ENCODE peak calls at places on chromosomes 16 and 17, in five cellular contexts. One of them, this sample, is unnamed.

GRCh38 chr16:82146957-82147356 is 23.1 kb downstream of the MPHOSPH6 start:
- DNase-seq in neural progenitor cell: no peak
- DNase-seq in AG04450: no peak
- DNase-seq in stromal cell of bone marrow: no peak
- DNase-seq in endothelial cell: no peak
- DNase-seq in this sample: no peak

GRCh38 chr16:56336711-56337110 is 88.6 kb downstream of the AMFR start:
- DNase-seq in AG04450: no peak
- DNase-seq in endothelial cell: no peak
- DNase-seq in neural progenitor cell: no peak
- DNase-seq in stromal cell of bone marrow: no peak
- DNase-seq in this sample: no peak

GRCh38 chr16:50999181-50999580 is 151.9 kb downstream of the SALL1 start:
- DNase-seq in endothelial cell: no peak
- DNase-seq in neural progenitor cell: peak
- DNase-seq in stromal cell of bone marrow: no peak
- DNase-seq in AG04450: no peak
- DNase-seq in this sample: no peak

GRCh38 chr17:596763-597644 is 117.6 kb downstream of the VPS53 start:
- DNase-seq in AG04450: no peak
- DNase-seq in neural progenitor cell: no peak
- DNase-seq in stromal cell of bone marrow: no peak
- DNase-seq in endothelial cell: no peak
- DNase-seq in this sample: no peak

GRCh38 chr17:1759529-1759928 is 2.3 kb upstream of the SERPINF1 start:
- DNase-seq in neural progenitor cell: no peak
- DNase-seq in AG04450: no peak
- DNase-seq in stromal cell of bone marrow: no peak
- DNase-seq in endothelial cell: no peak
- DNase-seq in this sample: no peak

GRCh38 chr17:47280072-47280811 is 26.6 kb downstream of the ITGB3 start:
- DNase-seq in endothelial cell: no peak
- DNase-seq in stromal cell of bone marrow: no peak
- DNase-seq in AG04450: no peak
- DNase-seq in neural progenitor cell: no peak
- DNase-seq in this sample: no peak

GRCh38 chr17:72502111-72502939 is 381.5 kb downstream of the SOX9 start:
- DNase-seq in endothelial cell: no peak
- DNase-seq in stromal cell of bone marrow: no peak
- DNase-seq in AG04450: peak
- DNase-seq in neural progenitor cell: peak
- DNase-seq in this sample: no peak

GRCh38 chr16:85395207-85395912 is 217.8 kb upstream of the GSE1 start:
- DNase-seq in AG04450: peak
- DNase-seq in neural progenitor cell: no peak
- DNase-seq in stromal cell of bone marrow: peak
- DNase-seq in endothelial cell: no peak
- DNase-seq in this sample: no peak

GRCh38 chr16:8892101-8892575 is 10.0 kb downstream of the LITAFD start:
- DNase-seq in neural progenitor cell: no peak
- DNase-seq in AG04450: no peak
- DNase-seq in stromal cell of bone marrow: no peak
- DNase-seq in endothelial cell: no peak
- DNase-seq in this sample: no peak

GRCh38 chr16:27650073-27650701 is 100.2 kb downstream of the KATNIP start:
- DNase-seq in stromal cell of bone marrow: no peak
- DNase-seq in neural progenitor cell: no peak
- DNase-seq in AG04450: no peak
- DNase-seq in endothelial cell: no peak
- DNase-seq in this sample: no peak